ENCODE peak calls at places on chromosomes 4 and X, in ten cellular contexts. F, J, X, L, K, M, Z, W, P and R are unnamed samples.

GRCh38 chrX:129833153-129834004 is 10.3 kb downstream of the ZDHHC9 start:
- DNase-seq in F (no peak), J (no peak), X (no peak), L (peak; percentile 69), K (no peak), M (no peak), Z (no peak), W (no peak), P (no peak), R (no peak)

GRCh38 chr4:181416966-181417365 is 826.2 kb upstream of the TENM3 start:
- DNase-seq in F (no peak), J (no peak), X (no peak), L (no peak), K (no peak), M (no peak), Z (no peak), W (no peak), P (no peak), R (no peak)

GRCh38 chrX:48590203-48591103 is 6.8 kb upstream of the WDR13 start:
- DNase-seq in F (no peak), J (no peak), X (no peak), L (peak; percentile 34), K (no peak), M (no peak), Z (no peak), W (no peak), P (no peak), R (no peak)

GRCh38 chr4:153154010-153154975 is 50.0 kb upstream of the TRIM2 start:
- DNase-seq in F (no peak), J (no peak), X (peak; percentile 50), L (peak; percentile 63), K (no peak), M (no peak), Z (no peak), W (peak; percentile 47), P (peak; percentile 80), R (no peak)

GRCh38 chr4:186021461-186022167 is 47.3 kb upstream of the TLR3 start:
- DNase-seq in F (no peak), J (peak; percentile 25), X (no peak), L (peak; percentile 50), K (peak; percentile 33), M (no peak), Z (no peak), W (peak; percentile 11), P (no peak), R (no peak)

GRCh38 chr4:110702326-110702725 is 79.4 kb upstream of the PITX2 start:
- DNase-seq in F (no peak), J (no peak), X (no peak), L (no peak), K (no peak), M (no peak), Z (no peak), W (no peak), P (no peak), R (no peak)

GRCh38 chr4:5722328-5722727 is 11.3 kb downstream of the EVC start:
- DNase-seq in F (no peak), J (no peak), X (no peak), L (peak; percentile 43), K (no peak), M (no peak), Z (no peak), W (no peak), P (no peak), R (no peak)

GRCh38 chr4:3660928-3661515 is 105.2 kb upstream of the ADRA2C start:
- DNase-seq in F (no peak), J (no peak), X (no peak), L (no peak), K (no peak), M (no peak), Z (no peak), W (no peak), P (no peak), R (no peak)

GRCh38 chrX:10350221-10350620 is 193.4 kb downstream of the CLCN4 start:
- DNase-seq in F (no peak), J (no peak), X (no peak), L (no peak), K (no peak), M (no peak), Z (no peak), W (no peak), P (no peak), R (no peak)

GRCh38 chrX:114841051-114841450 is 176.4 kb downstream of the IL13RA2 start:
- DNase-seq in F (no peak), J (no peak), X (no peak), L (no peak), K (no peak), M (no peak), Z (no peak), W (peak; percentile 1), P (no peak), R (no peak)

DNA sequence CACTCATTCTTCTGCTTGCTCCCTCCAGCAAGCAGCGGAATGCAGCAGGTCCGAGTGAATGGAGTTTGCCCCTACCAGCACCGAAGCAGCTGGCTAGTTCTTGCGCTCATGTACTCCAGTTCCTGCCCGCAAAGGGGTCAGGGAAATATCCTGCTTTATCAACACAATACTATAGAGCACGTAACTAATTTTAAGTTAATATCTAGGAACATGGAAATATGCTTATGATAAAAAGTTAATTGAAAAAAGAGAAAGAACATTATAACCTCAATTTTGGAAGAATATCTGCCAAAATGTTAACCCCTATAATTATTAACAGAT is 195.6 kb downstream of the SNCA start:
- DNase-seq in F (no peak), J (no peak), X (no peak), L (no peak), K (no peak), M (no peak), Z (no peak), W (no peak), P (no peak), R (no peak)
- H3K4me3 ChIP-seq in F (no peak overlapping the region), J (no peak overlapping the region), X (peak overlapping the region; percentile 12), L (no peak overlapping the region), K (no peak overlapping the region), M (no peak overlapping the region), Z (no peak overlapping the region), W (no peak overlapping the region), P (no peak overlapping the region), R (no peak overlapping the region)

DNA sequence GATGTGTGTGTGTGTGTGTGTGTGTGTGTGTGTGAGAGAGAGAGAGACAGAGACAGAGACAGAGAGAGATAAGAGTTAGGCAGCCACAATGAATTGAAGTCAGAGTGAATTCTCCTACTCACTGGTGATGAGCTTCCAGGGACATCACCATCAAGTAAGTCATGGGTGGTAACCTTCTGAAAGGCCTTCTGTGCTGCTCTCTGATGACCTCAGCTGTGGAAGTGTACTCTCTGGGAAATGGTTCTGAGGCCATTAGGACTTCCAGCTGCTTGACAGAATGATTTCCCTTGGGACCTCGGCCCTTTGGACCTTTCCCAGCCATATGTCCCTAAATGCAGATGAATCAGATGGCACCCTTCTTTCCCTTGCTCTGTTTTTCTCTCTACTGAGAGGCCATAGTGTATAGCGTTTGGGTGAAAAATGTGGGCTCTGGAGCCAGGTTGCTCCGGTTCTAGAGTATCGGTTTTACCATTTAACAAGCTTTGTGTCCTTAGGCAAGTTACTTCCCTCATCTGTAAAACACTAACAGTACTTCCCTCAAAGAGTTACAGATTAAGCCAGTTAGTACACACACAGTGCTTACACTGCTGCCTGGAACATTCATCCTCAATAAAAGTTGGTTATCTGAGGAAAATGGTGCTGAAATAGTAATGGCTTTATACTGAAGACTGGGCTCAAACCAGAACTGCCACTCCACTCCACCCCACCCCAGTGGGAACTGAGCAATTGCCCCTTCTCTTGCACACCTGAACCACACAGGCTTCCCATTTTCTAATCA is 7.6 kb downstream of the SEPTIN11 start:
- DNase-seq in F (no peak), J (peak; percentile 32), X (peak; percentile 18), L (peak; percentile 71), K (peak; percentile 15), M (peak; percentile 57), Z (no peak), W (no peak), P (peak; percentile 38), R (no peak)
- H3K36me3 ChIP-seq in F (no peaks in the 10 kb centered on the region), J (no peaks in the 10 kb centered on the region), X (no peaks in the 10 kb centered on the region), L (peaks cover 5% of the 10 kb centered on the region), K (no peaks in the 10 kb centered on the region), M (no peaks in the 10 kb centered on the region), Z (no peaks in the 10 kb centered on the region), W (no peaks in the 10 kb centered on the region), P (no peaks in the 10 kb centered on the region), R (no peaks in the 10 kb centered on the region)

GRCh38 chr4:7979652-7979968 is 39.9 kb upstream of the AFAP1 start:
- DNase-seq in F (no peak), J (no peak), X (no peak), L (no peak), K (no peak), M (no peak), Z (no peak), W (no peak), P (no peak), R (no peak)

GRCh38 chr4:7981738-7982394 is 42.2 kb upstream of the AFAP1 start:
- DNase-seq in F (no peak), J (no peak), X (peak; percentile 50), L (no peak), K (no peak), M (no peak), Z (no peak), W (no peak), P (peak; percentile 47), R (no peak)

GRCh38 chr4:7978489-7978888 is 38.8 kb upstream of the AFAP1 start:
- DNase-seq in F (no peak), J (no peak), X (peak; percentile 77), L (no peak), K (no peak), M (no peak), Z (no peak), W (peak; percentile 87), P (peak; percentile 86), R (no peak)

GRCh38 chr4:7978907-7979651 is 39.4 kb upstream of the AFAP1 start:
- DNase-seq in F (no peak), J (no peak), X (no peak), L (no peak), K (no peak), M (no peak), Z (no peak), W (no peak), P (no peak), R (no peak)

DNA sequence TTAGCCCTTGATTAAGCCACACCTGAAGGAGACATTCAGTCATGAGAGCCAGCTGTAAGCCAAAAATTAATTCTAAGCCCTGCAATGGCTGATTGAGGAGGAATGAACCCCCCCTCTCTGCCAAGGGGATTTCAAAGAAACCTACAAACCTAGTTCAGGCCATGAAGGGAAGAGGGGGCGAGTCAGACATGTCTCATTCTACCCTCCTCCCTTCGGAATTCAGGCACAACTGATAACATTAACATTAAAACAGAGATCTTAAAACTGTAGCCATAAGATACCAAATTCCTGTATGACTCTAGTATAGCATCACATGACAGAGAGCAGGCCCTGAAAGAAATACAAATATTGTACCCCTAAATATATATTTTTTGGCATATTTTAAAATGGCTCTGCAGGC is 40.4 kb upstream of the AFAP1 start:
- DNase-seq in F (no peak), J (no peak), X (no peak), L (no peak), K (no peak), M (no peak), Z (no peak), W (no peak), P (no peak), R (no peak)
- TF ChIP-seq CTCF in F (no peak), J (no peak), X (no peak), L (no peak), K (no peak), M (no peak), Z (no peak), W (no peak), P (no peak), R (no peak)

DNA sequence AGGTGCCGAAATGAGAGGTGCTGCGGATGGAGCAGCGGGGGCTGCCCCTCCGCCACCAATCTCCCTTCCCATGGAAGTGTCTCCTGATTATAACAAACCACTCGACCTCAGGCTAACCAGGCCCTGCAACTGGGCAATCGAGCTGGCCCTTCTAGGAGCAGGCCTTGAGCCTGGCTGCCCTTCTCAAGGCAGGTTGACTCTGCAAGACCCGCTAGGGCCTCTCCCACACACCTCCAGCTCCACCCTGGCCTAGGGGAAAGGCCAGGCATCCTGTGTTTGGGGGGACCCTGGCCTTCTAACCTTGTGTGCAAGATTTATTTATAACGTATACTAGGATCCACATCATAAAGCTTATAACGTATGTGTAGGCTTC is 3.7 kb upstream of the BCOR start:
- DNase-seq in F (no peak), J (no peak), X (no peak), L (no peak), K (no peak), M (no peak), Z (no peak), W (no peak), P (no peak), R (no peak)
- H3K4me3 ChIP-seq in F (no peak overlapping the region), J (peak overlapping the region; percentile 10), X (no peak overlapping the region), L (no peak overlapping the region), K (no peak overlapping the region), M (no peak overlapping the region), Z (no peak overlapping the region), W (no peak overlapping the region), P (no peak overlapping the region), R (no peak overlapping the region)